ENCODE peak calls at places on chromosomes 3 and 15, in five cellular contexts. One of them, this sample, is unnamed.

GRCh38 chr3:69085543-69086132 is 901 bp downstream of the ARL6IP5 start:
- DNase-seq in stomach: peak
- DNase-seq in heart left ventricle: peak
- DNase-seq in psoas muscle: peak
- DNase-seq in left lung: peak
- DNase-seq in this sample: no peak

GRCh38 chr3:72791132-72791531 is 57.1 kb downstream of the SHQ1 start:
- DNase-seq in stomach: no peak
- DNase-seq in heart left ventricle: no peak
- DNase-seq in psoas muscle: no peak
- DNase-seq in left lung: no peak
- DNase-seq in this sample: no peak

GRCh38 chr3:169112153-169112892 is 551.2 kb downstream of the MECOM start:
- DNase-seq in stomach: no peak
- DNase-seq in heart left ventricle: no peak
- DNase-seq in psoas muscle: no peak
- DNase-seq in left lung: no peak
- DNase-seq in this sample: peak

GRCh38 chr3:157146664-157147082 is 13.3 kb downstream of the CCNL1 start:
- DNase-seq in stomach: no peak
- DNase-seq in heart left ventricle: no peak
- DNase-seq in psoas muscle: no peak
- DNase-seq in left lung: no peak
- DNase-seq in this sample: no peak

GRCh38 chr3:182713743-182714517 is 79.4 kb upstream of the ATP11B start:
- DNase-seq in stomach: no peak
- DNase-seq in heart left ventricle: no peak
- DNase-seq in psoas muscle: no peak
- DNase-seq in left lung: no peak
- DNase-seq in this sample: no peak

GRCh38 chr3:172104471-172105072 is 65.2 kb downstream of the FNDC3B start:
- DNase-seq in stomach: no peak
- DNase-seq in heart left ventricle: no peak
- DNase-seq in psoas muscle: no peak
- DNase-seq in left lung: no peak
- DNase-seq in this sample: no peak

GRCh38 chr15:74294010-74294409 is 57.9 kb downstream of the CCDC33 start:
- DNase-seq in stomach: no peak
- DNase-seq in heart left ventricle: no peak
- DNase-seq in psoas muscle: no peak
- DNase-seq in left lung: no peak
- DNase-seq in this sample: no peak

GRCh38 chr3:9915252-9916141 is 1.4 kb upstream of the IL17RC start:
- DNase-seq in stomach: peak
- DNase-seq in heart left ventricle: peak
- DNase-seq in psoas muscle: peak
- DNase-seq in left lung: peak
- DNase-seq in this sample: no peak

GRCh38 chr3:40312661-40313226 is 3.2 kb downstream of the EIF1B start:
- DNase-seq in stomach: no peak
- DNase-seq in heart left ventricle: peak
- DNase-seq in psoas muscle: no peak
- DNase-seq in left lung: no peak
- DNase-seq in this sample: no peak

GRCh38 chr3:56357266-56357665 is 111.0 kb downstream of the ERC2 start:
- DNase-seq in stomach: no peak
- DNase-seq in heart left ventricle: no peak
- DNase-seq in psoas muscle: no peak
- DNase-seq in left lung: no peak
- DNase-seq in this sample: no peak

GRCh38 chr3:12227833-12228232 is 61.0 kb upstream of the PPARG start:
- DNase-seq in stomach: no peak
- DNase-seq in heart left ventricle: no peak
- DNase-seq in psoas muscle: no peak
- DNase-seq in left lung: no peak
- DNase-seq in this sample: no peak

GRCh38 chr3:138440137-138440536 is 5.7 kb downstream of the ESYT3 start:
- DNase-seq in stomach: no peak
- DNase-seq in heart left ventricle: peak
- DNase-seq in psoas muscle: no peak
- DNase-seq in left lung: peak
- DNase-seq in this sample: no peak

GRCh38 chr3:74267583-74268184 is 346.8 kb downstream of the CNTN3 start:
- DNase-seq in stomach: no peak
- DNase-seq in heart left ventricle: no peak
- DNase-seq in psoas muscle: no peak
- DNase-seq in left lung: no peak
- DNase-seq in this sample: peak

GRCh38 chr3:66598168-66598567 is 97.3 kb upstream of the LRIG1 start:
- DNase-seq in stomach: no peak
- DNase-seq in heart left ventricle: no peak
- DNase-seq in psoas muscle: no peak
- DNase-seq in left lung: no peak
- DNase-seq in this sample: no peak

GRCh38 chr15:93152951-93153350 is 63.9 kb upstream of the RGMA start:
- DNase-seq in stomach: peak
- DNase-seq in heart left ventricle: peak
- DNase-seq in psoas muscle: peak
- DNase-seq in left lung: no peak
- DNase-seq in this sample: no peak

GRCh38 chr3:139105154-139105702 is 60.5 kb upstream of the PRR23C start:
- DNase-seq in stomach: no peak
- DNase-seq in heart left ventricle: no peak
- DNase-seq in psoas muscle: no peak
- DNase-seq in left lung: no peak
- DNase-seq in this sample: no peak

GRCh38 chr3:18740631-18741583 is 315.8 kb upstream of the SATB1 start:
- DNase-seq in stomach: no peak
- DNase-seq in heart left ventricle: no peak
- DNase-seq in psoas muscle: no peak
- DNase-seq in left lung: no peak
- DNase-seq in this sample: no peak

GRCh38 chr3:107241217-107241616 is 136.0 kb upstream of the CCDC54 start:
- DNase-seq in stomach: peak
- DNase-seq in heart left ventricle: peak
- DNase-seq in psoas muscle: no peak
- DNase-seq in left lung: peak
- DNase-seq in this sample: no peak

GRCh38 chr15:91469627-91470567 is 369.8 kb downstream of the SV2B start:
- DNase-seq in stomach: peak
- DNase-seq in heart left ventricle: no peak
- DNase-seq in psoas muscle: no peak
- DNase-seq in left lung: no peak
- DNase-seq in this sample: no peak

GRCh38 chr3:90024986-90025385 is 917.6 kb downstream of the EPHA3 start:
- DNase-seq in stomach: no peak
- DNase-seq in heart left ventricle: no peak
- DNase-seq in psoas muscle: no peak
- DNase-seq in left lung: no peak
- DNase-seq in this sample: no peak

GRCh38 chr3:127588675-127589577 is 1.6 kb downstream of the TPRA1 start:
- DNase-seq in stomach: no peak
- DNase-seq in heart left ventricle: no peak
- DNase-seq in psoas muscle: no peak
- DNase-seq in left lung: no peak
- DNase-seq in this sample: peak

GRCh38 chr3:31092748-31093607 is 198.5 kb upstream of the GADL1 start:
- DNase-seq in stomach: no peak
- DNase-seq in heart left ventricle: no peak
- DNase-seq in psoas muscle: no peak
- DNase-seq in left lung: no peak
- DNase-seq in this sample: no peak

GRCh38 chr3:182530316-182530715 is 263.0 kb upstream of the ATP11B start:
- DNase-seq in stomach: no peak
- DNase-seq in heart left ventricle: no peak
- DNase-seq in psoas muscle: no peak
- DNase-seq in left lung: no peak
- DNase-seq in this sample: no peak

GRCh38 chr3:111351334-111351733 is 190.7 kb upstream of the CD96 start:
- DNase-seq in stomach: no peak
- DNase-seq in heart left ventricle: no peak
- DNase-seq in psoas muscle: no peak
- DNase-seq in left lung: no peak
- DNase-seq in this sample: no peak

GRCh38 chr3:184598220-184598927 is 36.8 kb downstream of the EPHB3 start:
- DNase-seq in stomach: no peak
- DNase-seq in heart left ventricle: no peak
- DNase-seq in psoas muscle: no peak
- DNase-seq in left lung: peak
- DNase-seq in this sample: no peak

GRCh38 chr3:21462151-21462550 is 288.9 kb downstream of the ZNF385D start:
- DNase-seq in stomach: no peak
- DNase-seq in heart left ventricle: no peak
- DNase-seq in psoas muscle: no peak
- DNase-seq in left lung: no peak
- DNase-seq in this sample: no peak

GRCh38 chr15:88623061-88623460 is 1.9 kb downstream of the AEN start:
- DNase-seq in stomach: no peak
- DNase-seq in heart left ventricle: no peak
- DNase-seq in psoas muscle: no peak
- DNase-seq in left lung: no peak
- DNase-seq in this sample: peak

GRCh38 chr15:37094542-37095196 is 5.7 kb downstream of the MEIS2 start:
- DNase-seq in stomach: no peak
- DNase-seq in heart left ventricle: no peak
- DNase-seq in psoas muscle: no peak
- DNase-seq in left lung: no peak
- DNase-seq in this sample: no peak

GRCh38 chr3:194872669-194872977 is 186.9 kb downstream of the FAM43A start:
- DNase-seq in stomach: no peak
- DNase-seq in heart left ventricle: no peak
- DNase-seq in psoas muscle: no peak
- DNase-seq in left lung: no peak
- DNase-seq in this sample: no peak

GRCh38 chr15:85503151-85503797 is 122.9 kb downstream of the AKAP13 start:
- DNase-seq in stomach: no peak
- DNase-seq in heart left ventricle: no peak
- DNase-seq in psoas muscle: no peak
- DNase-seq in left lung: no peak
- DNase-seq in this sample: no peak

GRCh38 chr15:90349072-90349471 is 3.0 kb upstream of the ZNF774 start:
- DNase-seq in stomach: no peak
- DNase-seq in heart left ventricle: no peak
- DNase-seq in psoas muscle: no peak
- DNase-seq in left lung: no peak
- DNase-seq in this sample: no peak

GRCh38 chr3:36871379-36872126 is 73.3 kb downstream of the TRANK1 start:
- DNase-seq in stomach: no peak
- DNase-seq in heart left ventricle: no peak
- DNase-seq in psoas muscle: no peak
- DNase-seq in left lung: no peak
- DNase-seq in this sample: no peak

GRCh38 chr3:189292667-189293478 is 121.1 kb downstream of the TPRG1 start:
- DNase-seq in stomach: no peak
- DNase-seq in heart left ventricle: no peak
- DNase-seq in psoas muscle: no peak
- DNase-seq in left lung: no peak
- DNase-seq in this sample: no peak

GRCh38 chr3:49276475-49277356 is at the start of gene C3orf62:
- DNase-seq in stomach: peak
- DNase-seq in heart left ventricle: peak
- DNase-seq in psoas muscle: peak
- DNase-seq in left lung: peak
- DNase-seq in this sample: no peak

GRCh38 chr15:58057559-58057958 is 8.0 kb downstream of the ALDH1A2 start:
- DNase-seq in stomach: no peak
- DNase-seq in heart left ventricle: no peak
- DNase-seq in psoas muscle: no peak
- DNase-seq in left lung: no peak
- DNase-seq in this sample: peak

GRCh38 chr3:45986303-45986982 is 9.2 kb downstream of the FYCO1 start:
- DNase-seq in stomach: peak
- DNase-seq in heart left ventricle: peak
- DNase-seq in psoas muscle: no peak
- DNase-seq in left lung: no peak
- DNase-seq in this sample: peak
- H3K27ac ChIP-seq in stomach: peak
- H3K27ac ChIP-seq in heart left ventricle: peak
- H3K27ac ChIP-seq in psoas muscle: peak
- H3K27ac ChIP-seq in left lung: peak
- H3K27ac ChIP-seq in this sample: peak

DNA sequence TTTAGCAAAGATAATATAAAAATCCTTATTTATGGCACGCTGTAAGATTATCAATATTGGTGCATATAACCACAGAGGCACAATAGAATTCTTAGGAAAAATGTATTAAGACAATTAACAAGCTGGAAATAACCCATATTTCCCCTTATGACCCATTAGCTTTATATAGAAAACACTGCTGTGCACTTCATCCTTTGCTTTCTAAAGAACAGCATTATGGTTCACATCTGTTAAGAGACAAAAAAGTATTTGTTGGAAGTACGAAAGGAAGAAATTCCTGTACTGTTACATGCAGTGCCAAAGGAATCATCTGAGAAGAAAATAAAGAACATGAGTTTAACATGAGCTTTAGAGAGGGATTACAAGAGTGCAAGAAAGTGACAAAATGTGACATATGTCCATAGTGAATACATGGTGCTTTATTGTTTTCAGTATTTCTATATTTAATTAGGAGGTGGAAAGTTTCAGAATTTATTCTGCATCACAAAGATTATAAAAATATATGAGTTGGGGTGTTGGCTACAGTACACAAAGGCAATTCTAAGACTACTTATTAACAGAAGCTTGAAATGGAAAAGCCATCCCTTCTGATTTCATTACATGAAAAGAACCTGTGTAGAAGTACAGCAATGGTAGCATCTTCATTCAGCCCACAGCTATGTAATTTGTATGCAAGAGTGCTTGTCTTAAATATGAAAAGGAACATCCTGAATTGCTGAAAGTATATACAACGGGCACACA is 6.8 kb downstream of the UBE3A start:
- DNase-seq in stomach: no peak
- DNase-seq in heart left ventricle: no peak
- DNase-seq in psoas muscle: no peak
- DNase-seq in left lung: no peak
- DNase-seq in this sample: no peak
- H3K27ac ChIP-seq in stomach: no peak
- H3K27ac ChIP-seq in heart left ventricle: no peak
- H3K27ac ChIP-seq in psoas muscle: no peak
- H3K27ac ChIP-seq in left lung: no peak
- H3K27ac ChIP-seq in this sample: no peak

GRCh38 chr3:27171113-27171512 is 198.1 kb downstream of the NEK10 start:
- DNase-seq in stomach: no peak
- DNase-seq in heart left ventricle: no peak
- DNase-seq in psoas muscle: no peak
- DNase-seq in left lung: no peak
- DNase-seq in this sample: no peak
- H3K27ac ChIP-seq in stomach: no peak
- H3K27ac ChIP-seq in heart left ventricle: no peak
- H3K27ac ChIP-seq in psoas muscle: no peak
- H3K27ac ChIP-seq in left lung: no peak
- H3K27ac ChIP-seq in this sample: no peak

DNA sequence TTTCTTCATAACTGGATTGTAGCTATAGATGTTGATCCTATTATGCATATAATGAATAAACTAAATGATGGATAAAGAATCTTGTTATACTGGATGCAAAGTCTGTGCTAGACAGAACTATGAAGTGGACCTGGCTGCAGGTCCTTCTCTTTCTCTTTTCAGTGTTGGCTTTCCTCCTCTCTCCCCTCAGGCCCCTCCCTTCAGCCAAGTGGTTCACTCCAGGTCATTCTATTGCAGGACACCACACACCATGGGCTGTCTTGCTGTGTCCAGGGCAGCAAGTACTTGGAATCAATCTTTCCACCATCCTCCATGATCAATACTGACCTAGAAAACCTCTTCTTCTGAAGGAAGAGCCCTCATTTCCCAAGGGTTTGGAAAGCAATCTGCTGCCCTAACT is 20.3 kb downstream of the EIF4E3 start:
- DNase-seq in stomach: no peak
- DNase-seq in heart left ventricle: no peak
- DNase-seq in psoas muscle: no peak
- DNase-seq in left lung: no peak
- DNase-seq in this sample: no peak
- H3K27ac ChIP-seq in stomach: no peak
- H3K27ac ChIP-seq in heart left ventricle: no peak
- H3K27ac ChIP-seq in psoas muscle: no peak
- H3K27ac ChIP-seq in left lung: no peak
- H3K27ac ChIP-seq in this sample: no peak